ENCODE peak calls at places on chromosomes 11 and 22, in six cellular contexts. W, H, M, O, V and U are unnamed samples.

GRCh38 chr11:635945-636510 is 1.0 kb upstream of the DRD4 start:
- DNase-seq in W (no peak), H (no peak), M (no peak), O (no peak), V (no peak), U (no peak)

GRCh38 chr22:44182591-44183588 is 2.2 kb downstream of the PARVG start:
- DNase-seq in W (peak; percentile 45), H (no peak), M (peak; percentile 53), O (peak; percentile 77), V (peak; percentile 48), U (no peak)

GRCh38 chr11:62054484-62055121 is 69.2 kb upstream of the INCENP start:
- DNase-seq in W (peak; percentile 60), H (no peak), M (no peak), O (no peak), V (no peak), U (no peak)

GRCh38 chr11:36304349-36304748 is 8.3 kb downstream of the PRR5L start:
- DNase-seq in W (peak; percentile 15), H (no peak), M (no peak), O (no peak), V (no peak), U (no peak)

GRCh38 chr11:62245271-62245753 is 3.3 kb downstream of the SCGB1D2 start:
- DNase-seq in W (peak; percentile 19), H (no peak), M (no peak), O (no peak), V (no peak), U (no peak)

GRCh38 chr11:87228820-87229219 is 191.1 kb downstream of the TMEM135 start:
- DNase-seq in W (no peak), H (no peak), M (no peak), O (no peak), V (no peak), U (no peak)

GRCh38 chr11:20477418-20478090 is 90.0 kb downstream of the PRMT3 start:
- DNase-seq in W (no peak), H (no peak), M (no peak), O (no peak), V (no peak), U (no peak)

GRCh38 chr11:57336111-57336666 is 497 bp upstream of the SSRP1 start:
- DNase-seq in W (no peak), H (no peak), M (no peak), O (no peak), V (no peak), U (no peak)

GRCh38 chr22:29216873-29217666 is 11.4 kb downstream of the EMID1 start:
- DNase-seq in W (no peak), H (no peak), M (peak; percentile 95), O (peak; percentile 84), V (no peak), U (no peak)

GRCh38 chr11:16669799-16670415 is 68.5 kb upstream of the C11orf58 start:
- DNase-seq in W (no peak), H (no peak), M (no peak), O (no peak), V (no peak), U (no peak)

GRCh38 chr11:80107415-80107814 is 666.6 kb upstream of the TENM4 start:
- DNase-seq in W (no peak), H (no peak), M (no peak), O (no peak), V (no peak), U (no peak)

DNA sequence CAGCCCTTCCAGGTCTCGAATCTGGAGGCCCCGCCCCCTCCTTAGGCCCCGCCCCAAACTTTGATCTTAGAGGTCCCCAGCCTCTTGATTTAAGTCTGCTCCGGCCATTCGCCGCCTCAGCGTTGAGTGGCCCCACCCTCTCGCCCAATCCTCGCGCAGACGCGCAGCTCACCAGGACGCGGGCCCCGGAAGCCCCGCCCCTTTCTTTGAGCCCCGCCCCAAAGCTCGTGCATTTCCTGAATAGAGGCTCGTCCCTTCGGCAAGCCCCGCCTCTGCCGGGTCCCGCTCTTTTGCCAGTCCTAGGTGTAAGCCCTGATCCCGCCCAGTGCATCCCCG is 190 bp upstream of the GUCD1 start:
- DNase-seq in W (peak; percentile 100), H (peak; percentile 100), M (peak; percentile 100), O (peak; percentile 100), V (peak; percentile 100), U (peak; percentile 100)
- H3K4me1 ChIP-seq in W (peaks cover 43% of the 10 kb centered on the region), H (peaks cover 37% of the 10 kb centered on the region), M (peaks cover 54% of the 10 kb centered on the region), O (no peaks in the 10 kb centered on the region), V (peaks cover 89% of the 10 kb centered on the region), U (peaks cover 12% of the 10 kb centered on the region)

GRCh38 chr22:50599816-50600454 is 658 bp upstream of the MAPK8IP2 start:
- DNase-seq in W (peak; percentile 51), H (no peak), M (peak; percentile 69), O (no peak), V (peak; percentile 56), U (peak; percentile 83)
- H3K4me1 ChIP-seq in W (no peaks in the 10 kb centered on the region), H (peaks cover 3% of the 10 kb centered on the region), M (peaks cover 5% of the 10 kb centered on the region), O (no peaks in the 10 kb centered on the region), V (peaks cover 17% of the 10 kb centered on the region), U (peaks cover 2% of the 10 kb centered on the region)

GRCh38 chr22:21865041-21865440 is 2.4 kb downstream of the MAPK1 start:
- DNase-seq in W (peak; percentile 32), H (no peak), M (peak; percentile 80), O (no peak), V (no peak), U (peak; percentile 39)

GRCh38 chr22:21861290-21861848 is 6.1 kb downstream of the MAPK1 start:
- DNase-seq in W (peak; percentile 18), H (no peak), M (no peak), O (no peak), V (no peak), U (no peak)

GRCh38 chr22:21860640-21861039 is 6.8 kb downstream of the MAPK1 start:
- DNase-seq in W (no peak), H (no peak), M (no peak), O (no peak), V (no peak), U (no peak)

GRCh38 chr22:21862386-21863242 is 4.8 kb downstream of the MAPK1 start:
- DNase-seq in W (no peak), H (no peak), M (no peak), O (no peak), V (no peak), U (no peak)

GRCh38 chr22:21861856-21862255 is 5.6 kb downstream of the MAPK1 start:
- DNase-seq in W (no peak), H (no peak), M (no peak), O (no peak), V (no peak), U (no peak)
- H3K4me1 ChIP-seq in W (peaks cover 30% of the 10 kb centered on the region), H (peaks cover 69% of the 10 kb centered on the region), M (peaks cover 86% of the 10 kb centered on the region), O (no peaks in the 10 kb centered on the region), V (peaks cover 98% of the 10 kb centered on the region), U (peaks cover 15% of the 10 kb centered on the region)

GRCh38 chr22:22398530-22399327 is 109.8 kb downstream of the ZNF280B start:
- DNase-seq in W (no peak), H (no peak), M (no peak), O (no peak), V (no peak), U (no peak)
- H3K4me1 ChIP-seq in W (no peaks in the 10 kb centered on the region), H (no peaks in the 10 kb centered on the region), M (peaks cover 10% of the 10 kb centered on the region), O (no peaks in the 10 kb centered on the region), V (peaks cover 5% of the 10 kb centered on the region), U (no peaks in the 10 kb centered on the region)

DNA sequence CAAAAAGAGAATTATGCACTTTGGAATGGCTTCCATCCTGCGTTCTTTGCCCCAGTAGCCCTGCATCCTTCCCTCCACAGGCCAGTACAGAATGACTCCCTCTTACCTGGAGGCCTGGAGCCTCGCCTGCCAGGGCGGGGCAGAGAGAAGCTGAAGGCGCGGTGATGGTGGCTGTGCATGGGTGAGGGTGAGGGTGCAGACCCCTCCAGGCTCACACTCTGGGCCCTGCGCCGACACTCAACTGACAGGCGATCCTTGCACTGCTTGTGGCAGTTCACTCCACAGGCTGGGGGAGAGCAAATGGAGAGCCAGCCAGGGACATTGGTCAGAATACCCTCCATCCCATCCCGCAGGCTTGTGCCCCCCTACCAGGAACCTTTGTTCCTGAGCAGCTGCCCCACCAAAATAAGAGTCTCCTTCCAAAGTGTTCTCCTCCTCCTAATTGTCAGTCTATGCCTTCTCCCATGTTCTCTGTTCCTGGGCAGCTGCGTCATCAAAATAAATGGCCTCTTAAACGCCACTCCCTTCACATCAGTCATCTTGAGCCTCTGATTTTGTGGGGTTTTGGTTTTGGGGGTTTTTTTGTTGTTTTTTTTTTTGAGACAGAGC is 5.9 kb upstream of the NRXN2 start:
- DNase-seq in W (no peak), H (no peak), M (no peak), O (peak; percentile 30), V (no peak), U (no peak)
- H3K4me1 ChIP-seq in W (no peaks in the 10 kb centered on the region), H (no peaks in the 10 kb centered on the region), M (no peaks in the 10 kb centered on the region), O (no peaks in the 10 kb centered on the region), V (peaks cover 8% of the 10 kb centered on the region), U (no peaks in the 10 kb centered on the region)

GRCh38 chr11:66341502-66342126 is 3.3 kb downstream of the BRMS1 start:
- DNase-seq in W (no peak), H (no peak), M (no peak), O (peak; percentile 48), V (no peak), U (peak; percentile 28)
- H3K4me1 ChIP-seq in W (peaks cover 28% of the 10 kb centered on the region), H (peaks cover 29% of the 10 kb centered on the region), M (peaks cover 35% of the 10 kb centered on the region), O (no peaks in the 10 kb centered on the region), V (peaks cover 43% of the 10 kb centered on the region), U (peaks cover 12% of the 10 kb centered on the region)

DNA sequence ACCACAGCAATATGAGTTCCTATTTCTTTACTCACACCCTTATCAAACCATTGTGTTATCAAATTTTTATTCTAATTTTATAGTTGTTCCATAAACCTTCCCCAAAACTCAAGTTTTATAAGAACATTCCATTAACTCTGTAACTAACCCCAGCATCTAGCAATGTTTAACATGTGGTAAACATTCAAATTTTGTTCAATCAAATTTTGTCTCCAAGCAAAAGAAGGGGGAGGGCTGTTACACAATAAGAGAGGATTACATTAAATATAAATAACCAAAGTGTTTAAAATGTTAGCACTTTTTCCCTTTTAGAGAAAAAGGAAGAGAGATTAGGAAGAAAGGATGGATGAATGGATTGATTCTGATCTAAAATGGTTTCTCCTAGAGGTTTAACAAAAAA is 20.5 kb downstream of the RBFOX2 start:
- DNase-seq in W (no peak), H (no peak), M (no peak), O (no peak), V (no peak), U (no peak)
- H3K4me1 ChIP-seq in W (peaks cover 3% of the 10 kb centered on the region), H (peaks cover 5% of the 10 kb centered on the region), M (peaks cover 30% of the 10 kb centered on the region), O (no peaks in the 10 kb centered on the region), V (peaks cover 47% of the 10 kb centered on the region), U (peaks cover 28% of the 10 kb centered on the region)

DNA sequence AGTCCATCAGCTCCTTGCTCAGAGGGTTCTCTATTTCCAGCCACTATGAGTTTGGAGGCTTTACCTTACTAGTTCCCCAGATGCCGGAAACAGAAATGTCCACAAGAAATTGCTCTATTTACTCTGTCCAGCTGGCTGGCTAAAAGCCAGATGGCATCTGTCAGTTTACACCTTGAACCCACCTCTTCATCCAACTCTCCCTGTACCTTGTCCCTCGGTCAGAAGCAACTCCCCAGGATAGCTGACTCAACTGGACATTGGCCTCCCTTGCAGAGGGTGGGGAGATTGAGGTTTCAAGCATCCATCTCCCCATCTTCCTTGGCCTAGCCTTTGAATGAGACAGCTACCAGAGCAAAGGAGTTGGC is 1.7 kb downstream of the C2CD2L start:
- DNase-seq in W (peak; percentile 45), H (no peak), M (no peak), O (no peak), V (no peak), U (no peak)
- H3K4me1 ChIP-seq in W (no peaks in the 10 kb centered on the region), H (peaks cover 17% of the 10 kb centered on the region), M (peaks cover 27% of the 10 kb centered on the region), O (peaks cover 3% of the 10 kb centered on the region), V (peaks cover 34% of the 10 kb centered on the region), U (peaks cover 10% of the 10 kb centered on the region)

GRCh38 chr11:22558638-22559037 is 67.0 kb downstream of the FANCF start:
- DNase-seq in W (no peak), H (no peak), M (no peak), O (no peak), V (no peak), U (no peak)
- H3K4me1 ChIP-seq in W (no peaks in the 10 kb centered on the region), H (no peaks in the 10 kb centered on the region), M (no peaks in the 10 kb centered on the region), O (no peaks in the 10 kb centered on the region), V (no peaks in the 10 kb centered on the region), U (peaks cover 1% of the 10 kb centered on the region)

GRCh38 chr11:22976146-22976545 is 115.9 kb upstream of the CCDC179 start:
- DNase-seq in W (no peak), H (no peak), M (peak; percentile 78), O (no peak), V (no peak), U (no peak)
- H3K4me1 ChIP-seq in W (no peaks in the 10 kb centered on the region), H (no peaks in the 10 kb centered on the region), M (no peaks in the 10 kb centered on the region), O (no peaks in the 10 kb centered on the region), V (no peaks in the 10 kb centered on the region), U (no peaks in the 10 kb centered on the region)